ENCODE peak calls at places on chromosomes 4 and X, in five cellular contexts. U is MM.1S, H is cardiac fibroblast, I is H9, T is nephron progenitor cell. M is an unnamed sample.

GRCh38 chrX:9646471-9647038 is 119.1 kb downstream of the GPR143 start:
- DNase-seq in U (no peak), H (peak; percentile 49), I (no peak), T (no peak), M (peak; percentile 23)

GRCh38 chr4:130808492-130808891 is 1712.5 kb downstream of the C4orf33 start:
- DNase-seq in U (peak; percentile 61), H (peak; percentile 6), I (no peak), T (no peak), M (peak; percentile 5)

GRCh38 chr4:7397206-7398103 is 37.3 kb downstream of the PSAPL1 start:
- DNase-seq in U (no peak), H (no peak), I (peak; percentile 21), T (no peak), M (no peak)

GRCh38 chrX:121109986-121110385 is 62.6 kb downstream of the GLUD2 start:
- DNase-seq in U (no peak), H (no peak), I (no peak), T (no peak), M (no peak)

GRCh38 chrX:131763674-131764073 is 219.8 kb downstream of the OR13H1 start:
- DNase-seq in U (peak; percentile 89), H (no peak), I (no peak), T (no peak), M (peak; percentile 96)

GRCh38 chr4:155805016-155805415 is 46.2 kb downstream of the GUCY1B1 start:
- DNase-seq in U (no peak), H (peak; percentile 39), I (no peak), T (no peak), M (peak; percentile 54)

GRCh38 chr4:153074501-153075255 is 129.6 kb upstream of the TRIM2 start:
- DNase-seq in U (no peak), H (peak; percentile 18), I (no peak), T (no peak), M (no peak)

GRCh38 chr4:128277856-128278255 is 9.8 kb downstream of the PGRMC2 start:
- DNase-seq in U (no peak), H (no peak), I (no peak), T (no peak), M (no peak)

GRCh38 chr4:87982036-87982435 is 6.5 kb downstream of the SPP1 start:
- DNase-seq in U (no peak), H (no peak), I (no peak), T (no peak), M (no peak)

GRCh38 chr4:2643555-2643954 is 107.1 kb downstream of the FAM193A start:
- DNase-seq in U (no peak), H (no peak), I (no peak), T (no peak), M (no peak)

GRCh38 chrX:135213200-135213844 is 38.5 kb upstream of the ETDA start:
- DNase-seq in U (no peak), H (no peak), I (no peak), T (no peak), M (no peak)

GRCh38 chrX:26050099-26050498 is 88.0 kb upstream of the MAGEB18 start:
- DNase-seq in U (no peak), H (no peak), I (no peak), T (no peak), M (no peak)

GRCh38 chrX:50941638-50942037 is 31.1 kb downstream of the BMP15 start:
- DNase-seq in U (peak; percentile 6), H (no peak), I (peak; percentile 48), T (peak; percentile 4), M (no peak)

GRCh38 chr4:60314367-60314766 is 885.8 kb upstream of the ADGRL3 start:
- DNase-seq in U (no peak), H (no peak), I (peak; percentile 22), T (no peak), M (no peak)

GRCh38 chr4:5712931-5713330 is 1.9 kb downstream of the EVC start:
- DNase-seq in U (no peak), H (no peak), I (no peak), T (no peak), M (no peak)

GRCh38 chr4:40185830-40186664 is 10.8 kb upstream of the RHOH start:
- DNase-seq in U (no peak), H (no peak), I (no peak), T (no peak), M (peak; percentile 51)

GRCh38 chr4:74451214-74451661 is 6.3 kb downstream of the AREG start:
- DNase-seq in U (no peak), H (peak; percentile 69), I (no peak), T (no peak), M (peak; percentile 35)

GRCh38 chrX:9737363-9737762 is 28.3 kb downstream of the GPR143 start:
- DNase-seq in U (no peak), H (no peak), I (no peak), T (no peak), M (no peak)

GRCh38 chrX:56729152-56729557 is at the start of gene NBDY:
- DNase-seq in U (peak; percentile 19), H (peak; percentile 50), I (peak; percentile 54), T (peak; percentile 27), M (peak; percentile 47)

GRCh38 chr4:146329042-146329716 is 114.8 kb downstream of the REELD1 start:
- DNase-seq in U (no peak), H (peak; percentile 75), I (no peak), T (no peak), M (peak; percentile 84)

GRCh38 chr4:108272566-108272965 is 103.8 kb upstream of the LEF1 start:
- DNase-seq in U (no peak), H (no peak), I (no peak), T (no peak), M (no peak)

GRCh38 chr4:142274137-142274536 is 572.0 kb downstream of the INPP4B start:
- DNase-seq in U (no peak), H (peak; percentile 14), I (no peak), T (no peak), M (peak; percentile 53)

GRCh38 chrX:134607523-134607922 is 50.7 kb downstream of the PLAC1 start:
- DNase-seq in U (no peak), H (no peak), I (no peak), T (no peak), M (peak; percentile 50)

GRCh38 chr4:79906306-79906705 is 166.7 kb downstream of the ANTXR2 start:
- DNase-seq in U (no peak), H (no peak), I (no peak), T (no peak), M (no peak)

GRCh38 chr4:139419388-139419914 is 34.5 kb upstream of the RAB33B start:
- DNase-seq in U (peak; percentile 84), H (peak; percentile 90), I (no peak), T (no peak), M (peak; percentile 87)

GRCh38 chrX:109578916-109579315 is 42.3 kb downstream of the NXT2 start:
- DNase-seq in U (no peak), H (peak; percentile 51), I (no peak), T (no peak), M (no peak)

DNA sequence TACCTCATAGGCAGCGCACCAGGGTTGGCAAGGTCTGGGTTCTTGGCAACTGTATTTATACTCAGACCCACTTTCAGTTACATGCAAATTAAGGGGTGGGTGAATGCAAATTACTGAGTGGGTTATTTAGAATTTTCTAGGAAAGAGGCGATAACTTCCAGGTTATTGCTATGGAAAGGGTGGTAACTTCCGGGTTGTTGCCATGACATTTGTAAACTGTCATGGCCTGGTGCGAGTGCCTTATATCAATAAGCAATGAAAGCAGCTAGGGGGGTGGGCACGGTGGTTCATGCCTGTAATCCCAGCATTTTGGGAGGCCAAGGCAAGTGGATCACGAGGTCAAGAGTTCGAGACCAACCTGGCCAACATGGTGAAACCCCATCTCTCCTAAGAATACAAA is 57.5 kb upstream of the SLC7A3 start:
- DNase-seq in U (no peak), H (no peak), I (no peak), T (no peak), M (no peak)
- TF ChIP-seq CTCF in U (no peak), H (no peak), I (no peak), T (no peak), M (no peak)

GRCh38 chr4:115090483-115091075 is 22.8 kb downstream of the NDST4 start:
- DNase-seq in U (peak; percentile 64), H (peak; percentile 15), I (no peak), T (peak; percentile 5), M (peak; percentile 4)
- TF ChIP-seq CTCF in U (peak; percentile 64), H (peak; percentile 56), I (peak; percentile 87), T (peak; percentile 71), M (peak; percentile 51)

GRCh38 chr4:36163198-36163597 is 81.1 kb downstream of the ARAP2 start:
- DNase-seq in U (peak; percentile 20), H (no peak), I (no peak), T (no peak), M (no peak)

DNA sequence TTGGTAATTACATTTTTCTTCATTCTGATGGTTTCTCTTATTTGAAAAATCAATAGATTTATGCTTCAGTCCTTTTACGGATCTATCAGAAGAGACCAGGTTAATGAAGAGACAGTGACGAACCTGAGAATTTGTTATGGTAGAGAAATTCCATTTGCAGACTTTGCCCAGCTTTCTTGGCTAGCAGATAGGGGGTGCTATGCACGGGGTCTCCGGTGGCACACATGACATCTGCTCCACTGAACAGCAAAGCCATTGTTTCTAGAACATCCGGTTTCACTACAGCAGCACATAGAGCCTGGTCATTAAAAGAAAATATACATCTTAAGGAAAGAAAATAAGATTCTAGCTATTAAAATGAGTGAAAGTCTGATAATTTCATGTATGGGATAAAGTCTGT is 85.1 kb downstream of the ARAP2 start:
- DNase-seq in U (no peak), H (no peak), I (peak; percentile 40), T (no peak), M (no peak)
- TF ChIP-seq CTCF in U (peak; percentile 4), H (no peak), I (peak; percentile 64), T (no peak), M (no peak)

DNA sequence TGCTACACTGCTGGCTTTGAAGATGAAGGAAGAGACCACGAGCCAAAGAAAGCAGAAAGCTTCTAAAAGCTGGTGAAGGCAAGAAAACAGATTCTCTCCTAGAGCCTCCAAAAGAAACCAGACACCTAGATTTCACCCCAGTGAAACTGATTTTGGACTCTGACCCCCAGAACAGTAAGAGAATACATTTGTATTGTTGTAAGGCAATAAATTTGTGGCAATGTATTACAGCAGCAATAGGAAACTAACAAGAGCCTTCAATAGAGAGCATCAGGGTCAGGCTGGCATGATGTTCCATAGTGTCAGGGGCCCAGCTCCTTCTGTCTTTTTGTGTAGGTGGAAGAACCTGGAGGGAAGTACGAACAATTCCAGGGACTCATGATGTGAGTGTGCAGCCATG is 6.1 kb upstream of the TEC start:
- DNase-seq in U (no peak), H (no peak), I (no peak), T (no peak), M (no peak)
- TF ChIP-seq CTCF in U (no peak), H (no peak), I (no peak), T (no peak), M (no peak)

M was measured in fibroblast of the aortic adventitia.